ENCODE peak calls at places on chromosome 1, in seven cellular contexts. E is Calu3; R is activated naive CD4-positive, alpha-beta T cell; Z is GM23338; A is T-helper 2 cell; J is CD8-positive, alpha-beta T cell; G is HCEC 1CT. O is an unnamed sample.

GRCh38 chr1:175865041-175865766 is 121.8 kb upstream of the TNR start:
- DNase-seq in J (no peak), E (no peak), A (no peak), G (no peak), R (no peak), Z (peak), O (no peak)

GRCh38 chr1:233085566-233085965 is 135.2 kb downstream of the NTPCR start:
- DNase-seq in J (no peak), E (no peak), G (peak), R (no peak), Z (no peak), A (no peak), O (peak)

GRCh38 chr1:188225975-188226374 is 1397.2 kb downstream of the PLA2G4A start:
- DNase-seq in J (no peak), E (no peak), Z (no peak), G (no peak), A (no peak), R (no peak), O (no peak)

GRCh38 chr1:173057984-173058383 is 7.2 kb upstream of the TNFSF18 start:
- DNase-seq in Z (no peak), E (no peak), J (no peak), A (no peak), R (no peak), G (no peak), O (no peak)

GRCh38 chr1:181669209-181669608 is 185.9 kb downstream of the CACNA1E start:
- DNase-seq in E (no peak), J (no peak), A (no peak), Z (no peak), R (no peak), G (no peak), O (no peak)

GRCh38 chr1:175192630-175193338 is at the start of gene KIAA0040:
- DNase-seq in E (peak), Z (peak), R (no peak), A (peak), G (no peak), J (peak), O (no peak)

GRCh38 chr1:184840596-184840995 is 85.9 kb upstream of the EDEM3 start:
- DNase-seq in E (no peak), G (no peak), J (peak), A (no peak), Z (no peak), R (no peak), O (no peak)

GRCh38 chr1:78101514-78101913 is 55.7 kb downstream of the GIPC2 start:
- DNase-seq in G (peak), A (no peak), R (no peak), Z (peak), E (peak), J (no peak), O (peak)

GRCh38 chr1:17120962-17121837 is 1.9 kb upstream of the PADI2 start:
- DNase-seq in Z (peak), R (no peak), A (no peak), G (no peak), J (no peak), E (no peak), O (peak)

GRCh38 chr1:204188959-204189639 is 7.2 kb downstream of the KISS1 start:
- DNase-seq in Z (no peak), J (no peak), G (no peak), E (no peak), R (no peak), A (no peak), O (no peak)

GRCh38 chr1:247105966-247106365 is 1.8 kb upstream of the ZNF669 start:
- DNase-seq in Z (no peak), G (no peak), R (no peak), J (no peak), E (no peak), A (no peak), O (no peak)

GRCh38 chr1:167491586-167492408 is 26.5 kb downstream of the CD247 start:
- DNase-seq in A (no peak), Z (peak), R (no peak), J (peak), E (no peak), G (no peak), O (no peak)

GRCh38 chr1:31913968-31914367 is 24.2 kb downstream of the PTP4A2 start:
- DNase-seq in G (no peak), R (no peak), Z (no peak), J (no peak), A (no peak), E (no peak), O (no peak)

GRCh38 chr1:156807627-156808026 is 9.0 kb downstream of the SH2D2A start:
- DNase-seq in Z (no peak), G (no peak), E (no peak), J (peak), R (no peak), A (no peak), O (no peak)

GRCh38 chr1:106956721-106957120 is 99.8 kb upstream of the PRMT6 start:
- DNase-seq in Z (no peak), G (peak), R (no peak), A (no peak), J (no peak), E (no peak), O (no peak)